ENCODE peak calls at places on chromosomes 11 and 22, in seven cellular contexts. One of them, this sample, is unnamed.

GRCh38 chr11:398826-399225 is 4.8 kb downstream of the PKP3 start:
- DNase-seq in GM13977: no peak
- DNase-seq in hippocampal formation: no peak
- DNase-seq in Jurkat, Clone E6-1: no peak
- DNase-seq in iPS-NIHi11: no peak
- DNase-seq in NCI-H1436: no peak
- DNase-seq in pancreas: no peak
- DNase-seq in this sample: no peak

GRCh38 chr11:12864316-12865156 is 144.6 kb upstream of the RASSF10 start:
- DNase-seq in GM13977: no peak
- DNase-seq in hippocampal formation: no peak
- DNase-seq in Jurkat, Clone E6-1: no peak
- DNase-seq in iPS-NIHi11: peak
- DNase-seq in NCI-H1436: no peak
- DNase-seq in pancreas: no peak
- DNase-seq in this sample: peak

GRCh38 chr11:34564406-34564805 is 50.8 kb upstream of the ELF5 start:
- DNase-seq in GM13977: no peak
- DNase-seq in hippocampal formation: no peak
- DNase-seq in Jurkat, Clone E6-1: no peak
- DNase-seq in iPS-NIHi11: peak
- DNase-seq in NCI-H1436: no peak
- DNase-seq in pancreas: no peak
- DNase-seq in this sample: no peak

GRCh38 chr22:34841321-34841901 is 224.5 kb upstream of the ISX start:
- DNase-seq in GM13977: no peak
- DNase-seq in hippocampal formation: no peak
- DNase-seq in Jurkat, Clone E6-1: no peak
- DNase-seq in iPS-NIHi11: peak
- DNase-seq in NCI-H1436: no peak
- DNase-seq in pancreas: no peak
- DNase-seq in this sample: no peak

GRCh38 chr11:112128483-112129121 is 35.3 kb downstream of the IL18 start:
- DNase-seq in GM13977: no peak
- DNase-seq in hippocampal formation: peak
- DNase-seq in Jurkat, Clone E6-1: no peak
- DNase-seq in iPS-NIHi11: no peak
- DNase-seq in NCI-H1436: no peak
- DNase-seq in pancreas: no peak
- DNase-seq in this sample: no peak

GRCh38 chr11:96579642-96580041 is 189.8 kb downstream of the JRKL start:
- DNase-seq in GM13977: no peak
- DNase-seq in hippocampal formation: no peak
- DNase-seq in Jurkat, Clone E6-1: no peak
- DNase-seq in iPS-NIHi11: no peak
- DNase-seq in NCI-H1436: no peak
- DNase-seq in pancreas: no peak
- DNase-seq in this sample: no peak

GRCh38 chr22:46546466-46547178 is 9.2 kb upstream of the CELSR1 start:
- DNase-seq in GM13977: no peak
- DNase-seq in hippocampal formation: no peak
- DNase-seq in Jurkat, Clone E6-1: no peak
- DNase-seq in iPS-NIHi11: no peak
- DNase-seq in NCI-H1436: no peak
- DNase-seq in pancreas: no peak
- DNase-seq in this sample: peak

GRCh38 chr22:18033204-18033998 is 9.0 kb upstream of the MICAL3 start:
- DNase-seq in GM13977: no peak
- DNase-seq in hippocampal formation: no peak
- DNase-seq in Jurkat, Clone E6-1: no peak
- DNase-seq in iPS-NIHi11: no peak
- DNase-seq in NCI-H1436: no peak
- DNase-seq in pancreas: no peak
- DNase-seq in this sample: no peak

GRCh38 chr22:18008136-18008535 is 16.2 kb downstream of the MICAL3 start:
- DNase-seq in GM13977: no peak
- DNase-seq in hippocampal formation: no peak
- DNase-seq in Jurkat, Clone E6-1: no peak
- DNase-seq in iPS-NIHi11: no peak
- DNase-seq in NCI-H1436: no peak
- DNase-seq in pancreas: no peak
- DNase-seq in this sample: no peak

GRCh38 chr22:37048133-37048532 is 3.4 kb upstream of the KCTD17 start:
- DNase-seq in GM13977: no peak
- DNase-seq in hippocampal formation: no peak
- DNase-seq in Jurkat, Clone E6-1: no peak
- DNase-seq in iPS-NIHi11: no peak
- DNase-seq in NCI-H1436: no peak
- DNase-seq in pancreas: no peak
- DNase-seq in this sample: no peak

GRCh38 chr11:43119275-43119970 is 192.4 kb upstream of the API5 start:
- DNase-seq in GM13977: no peak
- DNase-seq in hippocampal formation: no peak
- DNase-seq in Jurkat, Clone E6-1: peak
- DNase-seq in iPS-NIHi11: no peak
- DNase-seq in NCI-H1436: no peak
- DNase-seq in pancreas: no peak
- DNase-seq in this sample: no peak

GRCh38 chr22:30878516-30879365 is 89.8 kb downstream of the MORC2 start:
- DNase-seq in GM13977: no peak
- DNase-seq in hippocampal formation: no peak
- DNase-seq in Jurkat, Clone E6-1: no peak
- DNase-seq in iPS-NIHi11: no peak
- DNase-seq in NCI-H1436: no peak
- DNase-seq in pancreas: no peak
- DNase-seq in this sample: no peak

GRCh38 chr11:69509381-69509780 is 27.9 kb downstream of the LINC01488 start:
- DNase-seq in GM13977: no peak
- DNase-seq in hippocampal formation: no peak
- DNase-seq in Jurkat, Clone E6-1: no peak
- DNase-seq in iPS-NIHi11: no peak
- DNase-seq in NCI-H1436: no peak
- DNase-seq in pancreas: peak
- DNase-seq in this sample: no peak

GRCh38 chr22:29994027-29994715 is 86.1 kb upstream of the HORMAD2 start:
- DNase-seq in GM13977: no peak
- DNase-seq in hippocampal formation: no peak
- DNase-seq in Jurkat, Clone E6-1: no peak
- DNase-seq in iPS-NIHi11: no peak
- DNase-seq in NCI-H1436: no peak
- DNase-seq in pancreas: no peak
- DNase-seq in this sample: no peak

GRCh38 chr11:125949271-125950177 is 3.7 kb downstream of the VSIG10L2 start:
- DNase-seq in GM13977: no peak
- DNase-seq in hippocampal formation: no peak
- DNase-seq in Jurkat, Clone E6-1: no peak
- DNase-seq in iPS-NIHi11: no peak
- DNase-seq in NCI-H1436: no peak
- DNase-seq in pancreas: no peak
- DNase-seq in this sample: no peak

GRCh38 chr22:46108564-46109473 is 41.5 kb upstream of the PPARA start:
- DNase-seq in GM13977: no peak
- DNase-seq in hippocampal formation: no peak
- DNase-seq in Jurkat, Clone E6-1: no peak
- DNase-seq in iPS-NIHi11: peak
- DNase-seq in NCI-H1436: no peak
- DNase-seq in pancreas: peak
- DNase-seq in this sample: no peak

GRCh38 chr11:19938051-19938856 is 222.0 kb downstream of the DBX1 start:
- DNase-seq in GM13977: peak
- DNase-seq in hippocampal formation: no peak
- DNase-seq in Jurkat, Clone E6-1: peak
- DNase-seq in iPS-NIHi11: peak
- DNase-seq in NCI-H1436: no peak
- DNase-seq in pancreas: peak
- DNase-seq in this sample: peak

GRCh38 chr11:110857885-110858555 is 145.8 kb upstream of the ARHGAP20 start:
- DNase-seq in GM13977: no peak
- DNase-seq in hippocampal formation: no peak
- DNase-seq in Jurkat, Clone E6-1: no peak
- DNase-seq in iPS-NIHi11: no peak
- DNase-seq in NCI-H1436: no peak
- DNase-seq in pancreas: no peak
- DNase-seq in this sample: no peak

GRCh38 chr11:19951558-19952083 is 208.7 kb downstream of the DBX1 start:
- DNase-seq in GM13977: peak
- DNase-seq in hippocampal formation: peak
- DNase-seq in Jurkat, Clone E6-1: peak
- DNase-seq in iPS-NIHi11: peak
- DNase-seq in NCI-H1436: peak
- DNase-seq in pancreas: no peak
- DNase-seq in this sample: peak

GRCh38 chr11:30120045-30120589 is 103.3 kb upstream of the KCNA4 start:
- DNase-seq in GM13977: no peak
- DNase-seq in hippocampal formation: no peak
- DNase-seq in Jurkat, Clone E6-1: no peak
- DNase-seq in iPS-NIHi11: no peak
- DNase-seq in NCI-H1436: no peak
- DNase-seq in pancreas: no peak
- DNase-seq in this sample: no peak

GRCh38 chr22:46854125-46854870 is 91.8 kb downstream of the TBC1D22A start:
- DNase-seq in GM13977: no peak
- DNase-seq in hippocampal formation: no peak
- DNase-seq in Jurkat, Clone E6-1: no peak
- DNase-seq in iPS-NIHi11: no peak
- DNase-seq in NCI-H1436: no peak
- DNase-seq in pancreas: no peak
- DNase-seq in this sample: no peak

GRCh38 chr11:20367313-20367948 is 3.9 kb downstream of the HTATIP2 start:
- DNase-seq in GM13977: peak
- DNase-seq in hippocampal formation: peak
- DNase-seq in Jurkat, Clone E6-1: no peak
- DNase-seq in iPS-NIHi11: peak
- DNase-seq in NCI-H1436: no peak
- DNase-seq in pancreas: no peak
- DNase-seq in this sample: no peak

GRCh38 chr11:134544095-134544815 is 132.2 kb upstream of the B3GAT1 start:
- DNase-seq in GM13977: no peak
- DNase-seq in hippocampal formation: no peak
- DNase-seq in Jurkat, Clone E6-1: no peak
- DNase-seq in iPS-NIHi11: no peak
- DNase-seq in NCI-H1436: no peak
- DNase-seq in pancreas: no peak
- DNase-seq in this sample: peak

GRCh38 chr11:35553021-35553420 is 27.6 kb upstream of the PAMR1 start:
- DNase-seq in GM13977: no peak
- DNase-seq in hippocampal formation: no peak
- DNase-seq in Jurkat, Clone E6-1: no peak
- DNase-seq in iPS-NIHi11: no peak
- DNase-seq in NCI-H1436: no peak
- DNase-seq in pancreas: no peak
- DNase-seq in this sample: no peak

GRCh38 chr11:34342008-34342533 is 15.7 kb downstream of the ABTB2 start:
- DNase-seq in GM13977: no peak
- DNase-seq in hippocampal formation: no peak
- DNase-seq in Jurkat, Clone E6-1: no peak
- DNase-seq in iPS-NIHi11: no peak
- DNase-seq in NCI-H1436: no peak
- DNase-seq in pancreas: no peak
- DNase-seq in this sample: no peak